ENCODE peak calls at places on chromosome 15, in ten cellular contexts. C, Z, K, U, X, J, H, O, R and T are unnamed samples.

GRCh38 chr15:57923311-57923710 is 142.2 kb downstream of the ALDH1A2 start:
- DNase-seq in C (no peak), Z (no peak), K (no peak), U (no peak), X (no peak), J (no peak), H (peak), O (no peak), R (no peak), T (no peak)

GRCh38 chr15:71288348-71288955 is 173.2 kb downstream of the THSD4 start:
- DNase-seq in C (no peak), Z (no peak), K (no peak), U (no peak), X (no peak), J (no peak), H (peak), O (no peak), R (no peak), T (no peak)

GRCh38 chr15:33028495-33028894 is 166.0 kb downstream of the FMN1 start:
- DNase-seq in C (no peak), Z (no peak), K (no peak), U (no peak), X (no peak), J (no peak), H (no peak), O (no peak), R (no peak), T (no peak)

GRCh38 chr15:54082836-54083492 is 104.7 kb downstream of the UNC13C start:
- DNase-seq in C (no peak), Z (peak), K (no peak), U (no peak), X (peak), J (peak), H (no peak), O (no peak), R (peak), T (peak)

GRCh38 chr15:96234109-96234892 is 96.2 kb upstream of the NR2F2 start:
- DNase-seq in C (no peak), Z (no peak), K (peak), U (no peak), X (no peak), J (no peak), H (peak), O (peak), R (no peak), T (no peak)

GRCh38 chr15:42143866-42144625 is 12.4 kb downstream of the PLA2G4F start:
- DNase-seq in C (no peak), Z (no peak), K (no peak), U (no peak), X (no peak), J (no peak), H (no peak), O (no peak), R (no peak), T (no peak)

GRCh38 chr15:67127925-67128324 is 62.5 kb downstream of the SMAD3 start:
- DNase-seq in C (no peak), Z (no peak), K (no peak), U (no peak), X (no peak), J (peak), H (peak), O (peak), R (no peak), T (no peak)

GRCh38 chr15:85312486-85312885 is 67.9 kb upstream of the AKAP13 start:
- DNase-seq in C (no peak), Z (no peak), K (no peak), U (no peak), X (peak), J (no peak), H (peak), O (no peak), R (no peak), T (peak)

GRCh38 chr15:45536951-45537350 is 14.4 kb upstream of the SLC30A4 start:
- DNase-seq in C (no peak), Z (no peak), K (no peak), U (no peak), X (no peak), J (no peak), H (no peak), O (no peak), R (no peak), T (no peak)

GRCh38 chr15:51232581-51232980 is 105.8 kb downstream of the CYP19A1 start:
- DNase-seq in C (no peak), Z (no peak), K (no peak), U (no peak), X (no peak), J (no peak), H (no peak), O (no peak), R (no peak), T (no peak)

GRCh38 chr15:90531147-90531546 is 1.4 kb downstream of the CRTC3 start:
- DNase-seq in C (no peak), Z (no peak), K (no peak), U (no peak), X (no peak), J (no peak), H (no peak), O (no peak), R (no peak), T (no peak)

GRCh38 chr15:60661075-60661645 is 182.2 kb upstream of the ICE2 start:
- DNase-seq in C (no peak), Z (no peak), K (no peak), U (no peak), X (no peak), J (no peak), H (peak), O (no peak), R (no peak), T (no peak)

GRCh38 chr15:101055411-101055810 is 136.3 kb downstream of the LRRK1 start:
- DNase-seq in C (no peak), Z (no peak), K (no peak), U (no peak), X (no peak), J (no peak), H (no peak), O (no peak), R (no peak), T (no peak)

GRCh38 chr15:65196637-65197336 is 11.6 kb upstream of the CLPX start:
- DNase-seq in C (no peak), Z (no peak), K (no peak), U (no peak), X (no peak), J (no peak), H (no peak), O (no peak), R (no peak), T (no peak)

GRCh38 chr15:67840747-67841634 is 1.1 kb upstream of the RNU6-1 start:
- DNase-seq in C (no peak), Z (peak), K (no peak), U (no peak), X (no peak), J (peak), H (peak), O (no peak), R (peak), T (no peak)

GRCh38 chr15:72341361-72341760 is 21.4 kb upstream of the CELF6 start:
- DNase-seq in C (no peak), Z (no peak), K (no peak), U (no peak), X (no peak), J (peak), H (peak), O (no peak), R (no peak), T (no peak)

GRCh38 chr15:33160054-33160453 is 34.5 kb downstream of the FMN1 start:
- DNase-seq in C (no peak), Z (no peak), K (no peak), U (no peak), X (no peak), J (peak), H (no peak), O (no peak), R (no peak), T (no peak)

GRCh38 chr15:77023576-77024272 is 28.8 kb downstream of the PSTPIP1 start:
- DNase-seq in C (no peak), Z (no peak), K (no peak), U (no peak), X (no peak), J (no peak), H (no peak), O (no peak), R (no peak), T (no peak)

GRCh38 chr15:101112336-101113113 is 139.3 kb downstream of the CHSY1 start:
- DNase-seq in C (no peak), Z (no peak), K (no peak), U (no peak), X (no peak), J (no peak), H (no peak), O (no peak), R (no peak), T (no peak)

GRCh38 chr15:43511012-43511885 is 6.2 kb upstream of the MAP1A start:
- DNase-seq in C (no peak), Z (peak), K (no peak), U (no peak), X (no peak), J (peak), H (no peak), O (no peak), R (peak), T (no peak)

GRCh38 chr15:78712797-78713515 is 71.9 kb upstream of the CHRNB4 start:
- DNase-seq in C (no peak), Z (peak), K (no peak), U (no peak), X (no peak), J (no peak), H (no peak), O (no peak), R (no peak), T (no peak)

GRCh38 chr15:26773485-26773877 is 615 bp upstream of the GABRB3 start:
- DNase-seq in C (no peak), Z (no peak), K (no peak), U (no peak), X (no peak), J (no peak), H (no peak), O (no peak), R (peak), T (no peak)

GRCh38 chr15:34122771-34123183 is 20.9 kb downstream of the PGBD4 start:
- DNase-seq in C (no peak), Z (no peak), K (no peak), U (no peak), X (no peak), J (peak), H (peak), O (peak), R (no peak), T (no peak)